ENCODE peak calls at places on chromosomes 1 and 21, in four cellular contexts. I is psoas muscle; N is CD8-positive, alpha-beta memory T cell; F is brain microvascular endothelial cell. S is an unnamed sample.

GRCh38 chr1:68479501-68479900 is 17.4 kb downstream of the DEPDC1 start:
- DNase-seq in F (no peak), N (no peak), I (no peak), S (no peak)

GRCh38 chr1:165235777-165236285 is 120.7 kb downstream of the LMX1A start:
- DNase-seq in I (peak; percentile 50), N (no peak), F (no peak), S (no peak)

GRCh38 chr1:63152572-63152971 is 169.8 kb upstream of the FOXD3 start:
- DNase-seq in N (no peak), I (no peak), F (no peak), S (no peak)

GRCh38 chr1:118184737-118185082 is 318 bp downstream of the SPAG17 start:
- DNase-seq in I (no peak), F (no peak), N (no peak), S (no peak)

GRCh38 chr1:220296941-220297460 is 24.7 kb upstream of the RAB3GAP2 start:
- DNase-seq in F (no peak), I (no peak), N (no peak), S (no peak)

GRCh38 chr1:197252981-197253380 is 15.1 kb upstream of the CRB1 start:
- DNase-seq in I (no peak), F (no peak), N (no peak), S (no peak)

GRCh38 chr1:209996348-209996747 is 58.3 kb downstream of the SYT14 start:
- DNase-seq in F (no peak), I (no peak), N (no peak), S (no peak)

GRCh38 chr1:64082459-64082858 is 121.0 kb upstream of the UBE2U start:
- DNase-seq in F (peak; percentile 79), N (no peak), I (peak; percentile 41), S (no peak)

GRCh38 chr1:229383961-229384360 is 41.1 kb upstream of the CCSAP start:
- DNase-seq in F (no peak), I (no peak), N (no peak), S (no peak)

GRCh38 chr1:208178091-208178529 is 66.1 kb downstream of the PLXNA2 start:
- DNase-seq in F (no peak), N (no peak), I (no peak), S (no peak)

GRCh38 chr1:15282038-15282437 is 35.0 kb downstream of the FHAD1 start:
- DNase-seq in N (no peak), I (no peak), F (no peak), S (no peak)

GRCh38 chr21:35940074-35940927 is 120.0 kb downstream of the SETD4 start:
- DNase-seq in N (no peak), I (peak; percentile 49), F (peak; percentile 58), S (no peak)

GRCh38 chr1:225768662-225769426 is 8.8 kb upstream of the SRP9 start:
- DNase-seq in N (no peak), I (no peak), F (no peak), S (no peak)

GRCh38 chr1:225769687-225770086 is 7.9 kb upstream of the SRP9 start:
- DNase-seq in N (no peak), F (no peak), I (no peak), S (no peak)

GRCh38 chr1:225765982-225766674 is 11.5 kb upstream of the SRP9 start:
- DNase-seq in N (no peak), F (no peak), I (no peak), S (no peak)

GRCh38 chr1:225767591-225768540 is 9.8 kb upstream of the SRP9 start:
- DNase-seq in N (no peak), I (peak; percentile 86), F (no peak), S (peak; percentile 14)

DNA sequence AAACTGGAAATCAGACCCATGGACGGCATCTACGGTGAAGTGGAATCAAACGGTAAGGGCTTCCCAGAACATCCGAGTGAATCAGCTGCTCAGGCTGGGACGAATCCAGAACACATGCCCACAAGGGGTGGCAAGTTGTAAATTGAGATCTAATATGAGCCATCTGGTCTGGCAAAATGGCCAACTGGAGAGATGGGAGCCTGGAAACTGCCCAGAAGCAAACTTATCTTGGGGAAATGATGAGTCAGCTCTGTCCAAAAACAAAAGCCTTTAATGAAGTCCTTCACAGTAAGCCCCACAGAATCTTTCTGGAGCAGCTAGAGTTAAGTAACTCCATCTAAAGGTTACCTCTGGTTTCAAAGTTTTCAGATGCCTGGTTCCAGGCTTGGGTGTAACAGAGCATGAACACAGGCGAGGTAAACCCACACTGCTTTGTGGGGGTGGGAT is 10.6 kb upstream of the SRP9 start:
- DNase-seq in F (peak; percentile 71), N (no peak), I (peak; percentile 82), S (no peak)
- H3K27ac ChIP-seq in F (peak overlapping the region; percentile 4), N (no peak overlapping the region), I (peak overlapping the region; percentile 73), S (no peak overlapping the region)

GRCh38 chr1:43284065-43284464 is 1.3 kb downstream of the C1orf210 start:
- DNase-seq in F (no peak), N (no peak), I (no peak), S (no peak)

GRCh38 chr1:43286115-43286514 is 734 bp upstream of the C1orf210 start:
- DNase-seq in N (no peak), F (no peak), I (no peak), S (no peak)

GRCh38 chr1:43285269-43285986 is at the start of gene C1orf210:
- DNase-seq in F (no peak), I (no peak), N (no peak), S (no peak)

GRCh38 chr1:43286533-43286932 is 1.2 kb upstream of the C1orf210 start:
- DNase-seq in F (no peak), I (no peak), N (no peak), S (no peak)

DNA sequence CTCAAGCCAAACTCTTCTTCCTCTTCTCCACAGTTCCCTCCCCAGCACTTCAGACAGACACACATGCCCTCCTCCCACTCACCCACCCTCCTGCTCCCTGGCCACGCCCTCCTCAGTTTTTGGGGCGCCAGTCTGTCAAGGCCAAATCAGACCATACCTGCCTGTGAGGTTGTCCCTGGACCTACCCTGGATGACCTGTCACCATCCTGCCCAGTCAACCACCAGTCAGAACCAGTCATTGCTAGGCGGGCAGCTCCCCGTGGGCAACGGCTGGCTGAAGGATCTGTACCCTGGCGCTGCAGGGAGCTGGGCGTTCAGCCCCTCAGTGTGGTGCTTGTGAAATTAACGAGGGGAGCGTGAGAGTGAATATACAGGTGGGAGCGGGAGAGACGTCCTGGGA is 670 bp downstream of the C1orf210 start:
- DNase-seq in I (no peak), F (no peak), N (no peak), S (no peak)
- H3K27ac ChIP-seq in I (no peak overlapping the region), F (no peak overlapping the region), N (no peak overlapping the region), S (no peak overlapping the region)

GRCh38 chr1:223784541-223784940 is 61.2 kb downstream of the TP53BP2 start:
- DNase-seq in N (no peak), I (no peak), F (no peak), S (no peak)
- H3K27ac ChIP-seq in N (no peak overlapping the region), I (no peak overlapping the region), F (no peak overlapping the region), S (no peak overlapping the region)

DNA sequence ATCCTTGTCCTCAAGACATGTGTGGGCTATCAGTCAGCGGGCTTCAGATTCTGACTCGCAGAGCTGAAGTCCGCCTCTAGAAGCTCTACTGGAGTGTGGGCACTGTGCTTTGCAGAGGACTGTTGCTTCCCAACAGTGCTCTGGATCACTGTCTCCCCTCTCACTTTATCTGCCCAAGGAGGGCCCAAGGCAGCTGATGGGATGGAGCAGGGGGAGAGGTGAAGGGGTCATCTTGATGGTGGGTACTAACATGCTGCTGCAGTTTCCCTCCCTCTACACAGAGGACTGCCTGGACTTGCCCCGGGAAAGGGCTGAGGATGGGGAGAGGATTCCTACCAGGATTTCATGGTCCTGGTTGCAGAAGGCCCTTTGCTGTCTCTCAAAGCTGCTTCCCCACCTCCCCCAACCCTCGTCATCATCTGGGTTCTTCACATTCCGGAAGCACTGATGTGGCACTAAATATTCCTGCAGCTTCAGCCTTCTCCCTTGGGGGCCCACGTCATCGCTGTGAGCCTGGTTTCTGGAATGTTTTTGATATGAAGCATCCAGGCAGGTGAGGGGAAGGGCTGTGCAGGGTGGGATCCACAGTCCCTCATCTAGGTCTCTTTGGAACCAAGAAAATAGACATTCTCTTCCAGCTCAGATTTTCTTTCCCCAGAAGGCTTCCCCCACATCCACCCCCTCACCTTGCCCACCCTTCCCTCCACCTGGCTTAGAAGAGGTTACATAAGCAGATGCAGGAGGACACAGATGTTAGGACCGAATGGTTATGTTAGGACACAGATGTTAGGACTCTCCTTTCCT is 23.2 kb downstream of the NUAK2 start:
- DNase-seq in N (no peak), F (peak; percentile 99), I (no peak), S (peak; percentile 33)
- H3K27ac ChIP-seq in N (no peak overlapping the region), F (peak overlapping the region; percentile 95), I (no peak overlapping the region), S (peak overlapping the region; percentile 8)

DNA sequence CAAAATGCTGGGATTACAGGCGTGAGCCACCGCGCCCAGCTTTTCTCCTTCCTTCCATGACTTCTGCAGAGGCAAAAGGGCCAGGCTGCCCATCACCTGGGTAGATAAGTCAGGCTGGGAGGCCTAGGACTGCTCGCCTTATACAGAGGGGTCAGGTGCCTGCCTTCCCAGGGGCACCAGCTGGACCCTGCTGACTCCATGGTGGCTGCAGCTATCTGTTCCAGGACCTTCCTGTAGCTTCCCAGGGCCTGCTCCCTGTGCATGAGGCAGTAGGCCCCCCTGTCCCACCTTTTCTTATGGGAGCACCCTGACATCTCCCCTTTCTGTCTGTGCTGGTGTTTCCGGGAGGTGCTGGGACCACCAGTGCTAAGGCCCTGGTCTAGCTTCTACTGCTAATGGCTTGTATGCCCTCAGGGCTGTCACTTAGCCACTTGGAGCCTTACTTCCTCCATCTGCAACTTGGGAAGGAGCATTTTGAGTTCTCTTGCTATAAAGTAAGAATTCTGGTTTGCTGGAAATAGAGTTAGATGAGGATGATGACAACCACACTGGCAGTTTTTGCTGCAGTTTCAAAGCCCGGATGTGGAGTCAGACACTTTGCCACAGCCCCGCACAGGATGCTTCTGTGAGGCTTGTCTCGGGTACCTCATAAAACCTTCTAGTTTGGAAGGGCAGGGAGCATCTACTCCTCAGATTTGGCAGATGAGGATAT is 14.4 kb downstream of the SOX13 start:
- DNase-seq in N (no peak), F (no peak), I (no peak), S (no peak)
- H3K27ac ChIP-seq in N (no peak overlapping the region), F (no peak overlapping the region), I (peak overlapping the region; percentile 81), S (peak overlapping the region; percentile 2)

GRCh38 chr21:44353200-44353970 is at the start of gene TRPM2:
- DNase-seq in F (no peak), N (no peak), I (peak; percentile 88), S (no peak)
- H3K27ac ChIP-seq in F (no peak within 1 kb of the TSS), N (no peak within 1 kb of the TSS), I (peak within 1 kb of the TSS; percentile 36), S (peak within 1 kb of the TSS; percentile 67)

GRCh38 chr1:93905734-93906133 is 3.5 kb downstream of the GCLM start:
- DNase-seq in F (peak; percentile 5), I (no peak), N (no peak), S (no peak)

GRCh38 chr1:93906480-93906879 is 2.8 kb downstream of the GCLM start:
- DNase-seq in F (no peak), N (no peak), I (no peak), S (no peak)

GRCh38 chr1:93904228-93904627 is 5.0 kb downstream of the GCLM start:
- DNase-seq in F (no peak), I (no peak), N (no peak), S (no peak)

GRCh38 chr1:93907718-93908117 is 1.5 kb downstream of the GCLM start:
- DNase-seq in F (peak; percentile 21), I (no peak), N (no peak), S (no peak)

DNA sequence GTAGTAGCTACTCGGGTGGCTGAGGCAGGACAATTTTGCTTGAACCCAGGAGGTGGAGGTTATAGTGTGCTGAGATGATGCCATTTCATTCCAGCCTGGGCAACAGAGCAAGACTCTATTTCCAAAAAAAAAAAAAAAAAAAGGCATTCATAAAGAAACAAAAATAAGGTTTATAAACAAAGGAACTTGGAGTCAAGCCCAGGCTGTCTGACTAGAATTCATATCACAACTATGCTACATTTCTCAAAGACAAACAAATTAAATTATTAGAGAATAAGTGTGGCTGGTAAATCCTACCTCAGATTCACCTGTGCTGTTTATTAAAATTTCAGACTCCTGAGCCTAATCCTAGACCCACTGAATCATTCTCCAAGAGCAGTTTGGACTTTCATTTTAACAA is 4.2 kb downstream of the GCLM start:
- DNase-seq in F (peak; percentile 7), N (no peak), I (no peak), S (no peak)
- H3K27ac ChIP-seq in F (no peak overlapping the region), N (peak overlapping the region; percentile 2), I (no peak overlapping the region), S (no peak overlapping the region)

GRCh38 chr1:155070392-155070700 is 6.8 kb downstream of the EFNA4 start:
- DNase-seq in F (no peak), I (no peak), N (no peak), S (no peak)
- H3K27ac ChIP-seq in F (no peak overlapping the region), I (no peak overlapping the region), N (peak overlapping the region; percentile 24), S (no peak overlapping the region)

S was measured in caudate nucleus.